ENCODE peak calls at places on chromosomes 13 and 19, in eight cellular contexts. Z is T-helper 17 cell; J is activated CD4-positive, alpha-beta T cell treated with anti-CD3 and anti-CD28 coated beads, Interleukin-2, amount 50 U/mL, for 24 hours; X is activated T-cell treated with anti-CD3 and anti-CD28 coated beads for 1 hour; V is A549; F is anterior cingulate cortex; R is bronchial epithelial cell; U is NK-92 treated with Interleukin-12 subunit alpha and Interleukin-12 subunit beta, amount 100 ng/mL, for 24 hours. C is an unnamed sample.

GRCh38 chr13:99176309-99177276 is 24.1 kb upstream of the UBAC2 start:
- DNase-seq in Z (peak), J (peak), R (peak), V (peak), F (peak), X (peak), U (peak), C (peak)

GRCh38 chr13:113928701-113929627 is 44.9 kb downstream of the C13orf46 start:
- DNase-seq in U (no peak), X (no peak), R (no peak), Z (no peak), V (no peak), F (no peak), J (no peak), C (peak)

GRCh38 chr13:36074659-36075058 is 56.5 kb downstream of the DCLK1 start:
- DNase-seq in X (no peak), U (no peak), J (no peak), R (no peak), F (no peak), V (no peak), Z (no peak), C (no peak)

GRCh38 chr13:93729383-93729782 is 502.8 kb downstream of the GPC6 start:
- DNase-seq in U (no peak), J (no peak), V (no peak), R (no peak), Z (no peak), F (no peak), X (no peak), C (no peak)

GRCh38 chr19:17797397-17798201 is 2.7 kb downstream of the B3GNT3 start:
- DNase-seq in V (peak), J (no peak), F (no peak), U (no peak), X (no peak), Z (no peak), R (peak), C (no peak)

GRCh38 chr19:29812080-29812880 is 489 bp downstream of the CCNE1 start:
- DNase-seq in F (no peak), R (no peak), V (no peak), X (no peak), U (no peak), Z (peak), J (no peak), C (peak)

GRCh38 chr13:48862572-48862971 is 113.1 kb upstream of the FNDC3A start:
- DNase-seq in X (no peak), U (no peak), J (no peak), V (no peak), R (no peak), Z (no peak), F (no peak), C (no peak)

GRCh38 chr13:74866151-74866550 is 615.8 kb downstream of the TBC1D4 start:
- DNase-seq in R (no peak), J (no peak), X (no peak), U (no peak), Z (no peak), F (no peak), V (no peak), C (no peak)

GRCh38 chr13:72258340-72258981 is 391.5 kb upstream of the DACH1 start:
- DNase-seq in V (no peak), J (no peak), X (no peak), U (no peak), F (no peak), Z (no peak), R (no peak), C (no peak)

GRCh38 chr13:47459512-47459911 is 541.6 kb downstream of the SUCLA2 start:
- DNase-seq in U (no peak), F (no peak), R (no peak), J (no peak), V (no peak), Z (no peak), X (no peak), C (no peak)

GRCh38 chr13:48667136-48667535 is 13.4 kb downstream of the CYSLTR2 start:
- DNase-seq in R (no peak), F (no peak), X (no peak), U (no peak), V (no peak), J (no peak), Z (no peak), C (no peak)

GRCh38 chr13:79427265-79427664 is 21.2 kb upstream of the RBM26 start:
- DNase-seq in U (no peak), F (no peak), Z (no peak), R (no peak), X (no peak), J (no peak), V (no peak), C (no peak)

GRCh38 chr13:28754698-28755545 is 36.2 kb upstream of the SLC46A3 start:
- DNase-seq in Z (no peak), X (no peak), V (no peak), R (no peak), U (no peak), J (no peak), F (no peak), C (peak)

GRCh38 chr13:24097064-24097463 is 63.5 kb upstream of the SPATA13 start:
- DNase-seq in Z (no peak), J (no peak), F (no peak), V (no peak), X (no peak), U (peak), R (peak), C (no peak)

GRCh38 chr19:7512400-7512851 is 3.5 kb upstream of the ZNF358 start:
- DNase-seq in U (no peak), X (no peak), Z (no peak), V (no peak), R (no peak), J (no peak), F (no peak), C (no peak)

GRCh38 chr19:32595491-32595890 is 14.5 kb downstream of the PDCD5 start:
- DNase-seq in V (no peak), U (no peak), Z (no peak), F (no peak), R (no peak), X (no peak), J (no peak), C (no peak)

C was measured in osteocyte.